ENCODE peak calls at places on chromosomes 7 and 10, in six cellular contexts. One of them, this sample, is unnamed.

GRCh38 chr10:52741851-52742250 is 30.7 kb downstream of the MBL2 start:
- DNase-seq in HepG2: no peak
- DNase-seq in H1: no peak
- DNase-seq in K562: no peak
- DNase-seq in SK-N-SH: no peak
- DNase-seq in HCT116: no peak
- DNase-seq in this sample: no peak

GRCh38 chr7:140673063-140673769 is 471 bp downstream of the ADCK2 start:
- DNase-seq in H1: peak; percentile 82
- DNase-seq in K562: peak; percentile 70
- DNase-seq in SK-N-SH: peak; percentile 89
- DNase-seq in HepG2: no peak
- DNase-seq in HCT116: no peak
- DNase-seq in this sample: peak; percentile 80

GRCh38 chr7:102993532-102994029 is 80.8 kb downstream of the LRRC17 start:
- DNase-seq in H1: no peak
- DNase-seq in HCT116: no peak
- DNase-seq in HepG2: no peak
- DNase-seq in K562: no peak
- DNase-seq in SK-N-SH: no peak
- DNase-seq in this sample: no peak

GRCh38 chr7:4809091-4809591 is 33.7 kb downstream of the AP5Z1 start:
- DNase-seq in H1: no peak
- DNase-seq in HepG2: no peak
- DNase-seq in SK-N-SH: no peak
- DNase-seq in K562: no peak
- DNase-seq in HCT116: no peak
- DNase-seq in this sample: no peak

GRCh38 chr7:152336754-152337368 is 98.9 kb downstream of the KMT2C start:
- DNase-seq in H1: no peak
- DNase-seq in SK-N-SH: peak; percentile 51
- DNase-seq in HCT116: peak; percentile 39
- DNase-seq in K562: no peak
- DNase-seq in HepG2: peak; percentile 53
- DNase-seq in this sample: peak; percentile 35

GRCh38 chr7:118517275-118517674 is 292.8 kb downstream of the ANKRD7 start:
- DNase-seq in HCT116: no peak
- DNase-seq in H1: no peak
- DNase-seq in HepG2: no peak
- DNase-seq in K562: no peak
- DNase-seq in SK-N-SH: no peak
- DNase-seq in this sample: no peak

GRCh38 chr7:84013616-84014240 is 180.9 kb downstream of the SEMA3A start:
- DNase-seq in HepG2: no peak
- DNase-seq in SK-N-SH: no peak
- DNase-seq in K562: no peak
- DNase-seq in H1: no peak
- DNase-seq in HCT116: no peak
- DNase-seq in this sample: peak; percentile 8

GRCh38 chr7:94509264-94509878 is at the start of gene CASD1:
- DNase-seq in H1: peak; percentile 75
- DNase-seq in K562: no peak
- DNase-seq in SK-N-SH: no peak
- DNase-seq in HepG2: peak; percentile 33
- DNase-seq in HCT116: no peak
- DNase-seq in this sample: peak; percentile 74

GRCh38 chr7:142796501-142797341 is 26.0 kb downstream of the PRSS2 start:
- DNase-seq in HCT116: no peak
- DNase-seq in HepG2: no peak
- DNase-seq in K562: no peak
- DNase-seq in H1: peak; percentile 64
- DNase-seq in SK-N-SH: peak; percentile 75
- DNase-seq in this sample: no peak

GRCh38 chr7:46881507-46882127 is 700.3 kb downstream of the TNS3 start:
- DNase-seq in HepG2: no peak
- DNase-seq in HCT116: peak; percentile 22
- DNase-seq in K562: no peak
- DNase-seq in H1: no peak
- DNase-seq in SK-N-SH: no peak
- DNase-seq in this sample: no peak

GRCh38 chr10:87915406-87915805 is 52.0 kb downstream of the PTEN start:
- DNase-seq in SK-N-SH: no peak
- DNase-seq in HepG2: no peak
- DNase-seq in HCT116: no peak
- DNase-seq in K562: no peak
- DNase-seq in H1: peak; percentile 55
- DNase-seq in this sample: no peak

GRCh38 chr7:115851291-115851690 is 179.3 kb downstream of the TFEC start:
- DNase-seq in SK-N-SH: no peak
- DNase-seq in K562: no peak
- DNase-seq in HCT116: peak; percentile 54
- DNase-seq in HepG2: peak; percentile 24
- DNase-seq in H1: no peak
- DNase-seq in this sample: peak; percentile 75

GRCh38 chr7:66929935-66930334 is 8.9 kb downstream of the TMEM248 start:
- DNase-seq in SK-N-SH: no peak
- DNase-seq in HCT116: no peak
- DNase-seq in K562: no peak
- DNase-seq in HepG2: no peak
- DNase-seq in H1: no peak
- DNase-seq in this sample: no peak

GRCh38 chr10:77073066-77073960 is 564.3 kb downstream of the KCNMA1 start:
- DNase-seq in HepG2: no peak
- DNase-seq in SK-N-SH: no peak
- DNase-seq in HCT116: no peak
- DNase-seq in K562: no peak
- DNase-seq in H1: no peak
- DNase-seq in this sample: no peak

GRCh38 chr7:111107989-111108388 is 17.1 kb downstream of the LRRN3 start:
- DNase-seq in H1: no peak
- DNase-seq in SK-N-SH: peak; percentile 21
- DNase-seq in HCT116: no peak
- DNase-seq in K562: no peak
- DNase-seq in HepG2: no peak
- DNase-seq in this sample: no peak

GRCh38 chr7:74554178-74554577 is 100.5 kb downstream of the GTF2IRD1 start:
- DNase-seq in HepG2: no peak
- DNase-seq in HCT116: no peak
- DNase-seq in H1: no peak
- DNase-seq in SK-N-SH: no peak
- DNase-seq in K562: no peak
- DNase-seq in this sample: no peak

GRCh38 chr7:1748076-1748750 is 78.1 kb downstream of the ELFN1 start:
- DNase-seq in HCT116: no peak
- DNase-seq in HepG2: no peak
- DNase-seq in K562: no peak
- DNase-seq in SK-N-SH: no peak
- DNase-seq in H1: no peak
- DNase-seq in this sample: no peak

GRCh38 chr7:7257899-7258692 is 75.8 kb downstream of the C1GALT1 start:
- DNase-seq in H1: no peak
- DNase-seq in SK-N-SH: no peak
- DNase-seq in K562: no peak
- DNase-seq in HepG2: no peak
- DNase-seq in HCT116: no peak
- DNase-seq in this sample: no peak

GRCh38 chr10:42583828-42584227 is 54.5 kb downstream of the ZNF33B start:
- DNase-seq in SK-N-SH: no peak
- DNase-seq in HCT116: no peak
- DNase-seq in HepG2: no peak
- DNase-seq in K562: no peak
- DNase-seq in H1: no peak
- DNase-seq in this sample: no peak

GRCh38 chr10:311901-312665 is 176.8 kb downstream of the ZMYND11 start:
- DNase-seq in HCT116: no peak
- DNase-seq in SK-N-SH: no peak
- DNase-seq in K562: no peak
- DNase-seq in HepG2: no peak
- DNase-seq in H1: no peak
- DNase-seq in this sample: no peak

GRCh38 chr7:74405899-74406512 is 47.7 kb upstream of the GTF2IRD1 start:
- DNase-seq in HepG2: no peak
- DNase-seq in H1: no peak
- DNase-seq in K562: no peak
- DNase-seq in HCT116: no peak
- DNase-seq in SK-N-SH: no peak
- DNase-seq in this sample: no peak

GRCh38 chr10:63376560-63377304 is 89.0 kb downstream of the JMJD1C start:
- DNase-seq in HCT116: no peak
- DNase-seq in H1: no peak
- DNase-seq in SK-N-SH: no peak
- DNase-seq in HepG2: no peak
- DNase-seq in K562: no peak
- DNase-seq in this sample: no peak

GRCh38 chr7:109873296-109873695 is 1217.6 kb upstream of the LRRN3 start:
- DNase-seq in HepG2: no peak
- DNase-seq in HCT116: no peak
- DNase-seq in H1: no peak
- DNase-seq in K562: no peak
- DNase-seq in SK-N-SH: no peak
- DNase-seq in this sample: no peak

GRCh38 chr7:150973571-150974451 is 4.3 kb downstream of the KCNH2 start:
- DNase-seq in HCT116: no peak
- DNase-seq in HepG2: no peak
- DNase-seq in H1: no peak
- DNase-seq in SK-N-SH: no peak
- DNase-seq in K562: no peak
- DNase-seq in this sample: no peak

DNA sequence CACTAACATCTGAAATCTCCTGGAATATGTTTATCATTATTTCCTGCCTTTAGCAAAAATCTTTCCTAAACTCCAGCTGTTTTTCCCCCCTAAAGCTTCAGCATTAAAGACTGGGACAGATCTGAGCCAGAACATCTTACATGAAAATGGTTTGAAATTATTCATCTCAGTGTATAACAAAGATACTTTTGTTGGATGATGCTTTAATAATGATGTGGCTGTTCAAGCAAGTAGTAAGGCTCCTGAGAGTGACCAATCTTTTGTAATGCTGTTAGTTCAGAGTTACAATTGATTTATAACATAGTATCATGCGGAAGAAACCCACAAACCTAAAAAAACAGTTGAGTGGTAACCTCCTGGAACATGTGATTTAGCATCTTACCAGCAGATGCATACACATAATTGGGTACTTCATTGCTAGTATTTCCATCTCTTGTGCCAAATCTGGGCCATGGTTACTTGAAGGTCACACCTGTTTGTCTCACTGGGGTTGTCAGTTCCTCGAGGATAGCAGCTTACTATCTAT is 1.5 kb downstream of the BZW2 start:
- DNase-seq in H1: no peak
- DNase-seq in HCT116: no peak
- DNase-seq in K562: no peak
- DNase-seq in HepG2: no peak
- DNase-seq in SK-N-SH: no peak
- DNase-seq in this sample: no peak
- TF ChIP-seq JUND in H1: no peak
- TF ChIP-seq JUND in HCT116: no peak
- TF ChIP-seq JUND in K562: no peak
- TF ChIP-seq JUND in HepG2: no peak
- TF ChIP-seq JUND in SK-N-SH: no peak
- TF ChIP-seq JUND in this sample: no peak

DNA sequence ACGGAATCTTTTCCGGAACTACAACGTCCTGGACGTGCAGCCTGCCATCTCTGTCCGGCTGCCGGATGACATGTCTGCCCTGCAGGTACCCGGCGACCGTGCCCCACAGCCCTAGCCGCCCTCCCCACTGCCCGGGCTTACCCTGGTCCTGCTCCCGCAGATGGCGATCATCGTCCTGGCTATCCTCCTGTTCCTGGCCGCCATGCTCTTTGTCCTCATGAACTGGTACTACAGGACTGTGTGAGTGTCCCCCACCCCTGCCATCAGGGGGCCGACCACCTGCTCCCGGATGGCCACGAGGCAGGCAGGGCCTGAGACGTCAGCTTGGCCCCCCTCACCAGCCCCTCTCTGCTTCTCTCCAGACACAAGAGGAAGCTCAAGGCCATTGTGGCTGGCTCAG is 38.0 kb upstream of the VSIR start:
- DNase-seq in HepG2: no peak
- DNase-seq in SK-N-SH: no peak
- DNase-seq in K562: no peak
- DNase-seq in HCT116: no peak
- DNase-seq in H1: no peak
- DNase-seq in this sample: no peak
- TF ChIP-seq JUND in HepG2: no peak
- TF ChIP-seq JUND in SK-N-SH: no peak
- TF ChIP-seq JUND in K562: no peak
- TF ChIP-seq JUND in HCT116: no peak
- TF ChIP-seq JUND in H1: no peak
- TF ChIP-seq JUND in this sample: no peak

DNA sequence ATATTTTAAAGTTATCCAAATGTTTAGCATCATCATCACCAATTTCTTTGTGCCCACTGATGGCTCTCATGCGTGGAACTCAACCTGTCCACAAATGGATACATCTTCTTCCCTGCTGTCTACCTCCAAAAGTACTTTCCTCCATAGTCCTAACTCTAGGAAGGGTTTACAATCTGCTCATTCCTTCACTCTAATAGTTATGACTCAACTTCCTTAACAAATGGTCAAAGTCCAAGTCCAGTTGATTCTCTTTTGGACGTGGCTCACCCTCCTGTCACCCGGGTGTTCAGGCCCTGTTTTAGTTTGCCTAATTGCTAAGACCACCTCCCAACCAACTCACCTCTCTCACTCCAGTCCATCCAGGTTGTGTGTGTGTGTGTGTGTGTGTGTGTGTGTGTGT is 182.7 kb upstream of the CCDC6 start:
- DNase-seq in SK-N-SH: no peak
- DNase-seq in H1: no peak
- DNase-seq in K562: no peak
- DNase-seq in HCT116: peak; percentile 45
- DNase-seq in HepG2: peak; percentile 3
- DNase-seq in this sample: no peak
- TF ChIP-seq JUND in SK-N-SH: no peak
- TF ChIP-seq JUND in H1: no peak
- TF ChIP-seq JUND in K562: no peak
- TF ChIP-seq JUND in HCT116: peak; percentile 50
- TF ChIP-seq JUND in HepG2: no peak
- TF ChIP-seq JUND in this sample: no peak

GRCh38 chr10:103885617-103886016 is 30.2 kb upstream of the SH3PXD2A start:
- DNase-seq in HepG2: no peak
- DNase-seq in K562: no peak
- DNase-seq in SK-N-SH: no peak
- DNase-seq in HCT116: no peak
- DNase-seq in H1: no peak
- DNase-seq in this sample: no peak

GRCh38 chr10:103882285-103883007 is 27.1 kb upstream of the SH3PXD2A start:
- DNase-seq in HepG2: no peak
- DNase-seq in SK-N-SH: peak; percentile 27
- DNase-seq in K562: no peak
- DNase-seq in HCT116: no peak
- DNase-seq in H1: no peak
- DNase-seq in this sample: no peak

GRCh38 chr10:103888113-103888841 is 29.7 kb downstream of the STN1 start:
- DNase-seq in HepG2: peak; percentile 41
- DNase-seq in HCT116: peak; percentile 61
- DNase-seq in H1: no peak
- DNase-seq in SK-N-SH: peak; percentile 51
- DNase-seq in K562: peak; percentile 35
- DNase-seq in this sample: peak; percentile 25

GRCh38 chr10:103881420-103882284 is 26.3 kb upstream of the SH3PXD2A start:
- DNase-seq in K562: no peak
- DNase-seq in H1: no peak
- DNase-seq in HCT116: no peak
- DNase-seq in SK-N-SH: no peak
- DNase-seq in HepG2: no peak
- DNase-seq in this sample: no peak

GRCh38 chr10:103884681-103885139 is 29.3 kb upstream of the SH3PXD2A start:
- DNase-seq in SK-N-SH: peak; percentile 68
- DNase-seq in HCT116: no peak
- DNase-seq in H1: peak; percentile 61
- DNase-seq in HepG2: peak; percentile 53
- DNase-seq in K562: peak; percentile 54
- DNase-seq in this sample: peak; percentile 65
- TF ChIP-seq JUND in SK-N-SH: no peak
- TF ChIP-seq JUND in HCT116: no peak
- TF ChIP-seq JUND in H1: no peak
- TF ChIP-seq JUND in HepG2: no peak
- TF ChIP-seq JUND in K562: no peak
- TF ChIP-seq JUND in this sample: no peak